ENCODE peak calls at places on chromosomes 4 and X, in four cellular contexts. A, G, Z and Q are unnamed samples.

GRCh38 chrX:112058766-112059165 is 23.8 kb downstream of the TRPC5 start:
- DNase-seq in G (no peak), A (no peak), Z (no peak), Q (no peak)

GRCh38 chr4:184745747-184746531 is 12.0 kb upstream of the CENPU start:
- DNase-seq in A (peak), G (peak), Z (peak), Q (peak)

GRCh38 chr4:168612435-168613139 is 115.7 kb downstream of the PALLD start:
- DNase-seq in Z (peak), G (no peak), A (no peak), Q (no peak)

GRCh38 chrX:317424-318067 is 1.1 kb downstream of the GTPBP6 start:
- DNase-seq in Z (no peak), G (no peak), A (no peak), Q (no peak)

GRCh38 chrX:107894038-107894437 is 68.4 kb downstream of the MID2 start:
- DNase-seq in A (peak), G (peak), Z (peak), Q (peak)

GRCh38 chrX:110442631-110443030 is 84.0 kb downstream of the RTL9 start:
- DNase-seq in A (no peak), Z (peak), G (no peak), Q (no peak)

GRCh38 chrX:68648960-68649359 is 1.5 kb downstream of the STARD8 start:
- DNase-seq in G (no peak), A (no peak), Z (no peak), Q (no peak)

GRCh38 chr4:113312529-113312928 is 263.1 kb downstream of the ANK2 start:
- DNase-seq in A (no peak), G (no peak), Z (no peak), Q (no peak)

GRCh38 chr4:54988655-54989054 is 136.7 kb downstream of the KDR start:
- DNase-seq in Z (no peak), G (no peak), A (no peak), Q (no peak)

GRCh38 chr4:2434420-2434819 is 15.7 kb downstream of the CFAP99 start:
- DNase-seq in G (no peak), A (no peak), Z (no peak), Q (no peak)

GRCh38 chrX:54808109-54808604 is 612 bp downstream of the MAGED2 start:
- DNase-seq in Z (peak), A (no peak), G (no peak), Q (peak)

GRCh38 chr4:183100827-183101226 is 1.8 kb downstream of the WWC2 start:
- DNase-seq in G (no peak), Z (peak), A (no peak), Q (no peak)
- H3K4me3 ChIP-seq in G (peak), Z (peak), A (no peak), Q (peak)

DNA sequence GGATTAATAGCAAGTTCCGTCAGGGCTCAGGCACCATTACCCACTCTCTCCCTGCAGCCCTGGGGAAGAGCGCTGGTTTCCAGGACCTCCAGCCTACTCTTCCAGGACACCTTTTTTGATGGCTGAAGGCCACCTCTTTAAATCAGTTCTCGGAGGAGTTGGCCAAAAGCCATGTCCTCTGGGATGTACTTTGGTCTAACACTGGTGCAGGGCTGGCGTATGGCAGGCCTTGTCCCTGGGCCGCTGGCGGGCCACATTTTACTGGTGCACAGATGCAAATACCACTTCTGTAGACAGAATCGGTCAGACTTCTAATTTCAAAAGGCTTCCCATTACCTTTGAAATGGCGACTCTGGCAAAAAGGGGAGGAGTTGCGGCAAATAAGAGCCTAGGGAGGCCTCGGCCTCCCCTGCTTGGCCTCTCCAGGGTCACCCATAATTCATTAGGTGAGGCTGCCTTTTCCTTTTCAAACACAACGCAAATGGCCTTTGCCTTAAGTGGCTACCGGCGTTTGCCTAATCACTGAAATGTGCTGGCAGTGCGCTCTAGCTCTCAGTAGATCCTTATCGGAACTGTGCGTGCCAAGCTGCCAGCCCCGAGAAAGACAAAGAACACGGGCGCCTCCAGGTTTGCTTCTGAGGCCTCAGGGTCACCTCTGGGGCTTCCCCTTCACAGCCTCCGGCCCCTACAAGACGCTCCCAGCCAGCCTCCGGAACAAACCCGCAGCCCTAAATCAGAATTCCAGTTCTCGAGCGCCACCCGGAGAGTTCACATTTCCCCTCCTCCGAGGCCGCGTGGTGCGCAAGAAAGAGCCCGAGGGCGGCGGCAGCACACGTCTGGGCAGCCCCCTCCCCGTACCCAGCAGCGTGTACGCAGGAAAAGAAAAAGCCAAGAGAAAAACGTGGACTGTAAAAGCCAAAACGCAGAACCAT is 76.2 kb upstream of the BCOR start:
- DNase-seq in Z (peak), G (no peak), A (peak), Q (no peak)
- H3K4me3 ChIP-seq in Z (no peak), G (peak), A (peak), Q (peak)

DNA sequence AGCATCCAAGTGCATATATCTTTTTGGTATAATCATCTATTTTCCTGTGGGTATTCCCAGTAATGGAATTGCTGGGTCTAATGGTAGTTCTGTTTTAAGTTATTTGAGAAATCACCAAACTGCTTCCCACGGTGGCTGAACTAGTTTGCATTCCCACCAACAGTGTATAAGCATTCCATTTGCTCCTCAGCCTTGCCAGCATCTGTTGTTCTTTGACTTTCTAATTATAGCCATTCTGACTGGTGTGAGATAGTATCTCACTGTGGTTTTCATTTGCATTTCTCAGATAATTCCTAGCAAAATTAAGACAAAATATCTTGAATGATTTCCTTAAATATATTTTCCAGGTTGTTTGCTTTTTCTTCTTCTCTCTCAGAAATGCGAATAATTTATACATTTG is 341.1 kb downstream of the GBA3 start:
- DNase-seq in A (no peak), G (no peak), Z (no peak), Q (no peak)
- H3K4me3 ChIP-seq in A (no peak), G (no peak), Z (no peak), Q (no peak)

GRCh38 chr4:23237771-23238170 is 545.0 kb downstream of the GBA3 start:
- DNase-seq in A (no peak), Z (no peak), G (no peak), Q (no peak)
- H3K4me3 ChIP-seq in A (no peak), Z (no peak), G (no peak), Q (no peak)

GRCh38 chr4:4762909-4763814 is 96.3 kb upstream of the MSX1 start:
- DNase-seq in G (peak), A (no peak), Z (no peak), Q (peak)
- H3K4me3 ChIP-seq in G (no peak), A (no peak), Z (no peak), Q (peak)

GRCh38 chr4:152556283-152556682 is 20.4 kb upstream of the FBXW7 start:
- DNase-seq in G (no peak), Z (no peak), A (no peak), Q (no peak)
- H3K4me3 ChIP-seq in G (no peak), Z (no peak), A (no peak), Q (no peak)

GRCh38 chr4:98469776-98470175 is 188.6 kb downstream of the TSPAN5 start:
- DNase-seq in A (no peak), G (no peak), Z (no peak), Q (no peak)

GRCh38 chr4:98470366-98470765 is 188.0 kb downstream of the TSPAN5 start:
- DNase-seq in G (no peak), Z (no peak), A (no peak), Q (no peak)

GRCh38 chr4:98468744-98469143 is 189.7 kb downstream of the TSPAN5 start:
- DNase-seq in Z (peak), G (no peak), A (no peak), Q (no peak)

GRCh38 chr4:98467627-98468072 is 190.8 kb downstream of the TSPAN5 start:
- DNase-seq in Z (peak), G (peak), A (peak), Q (peak)

GRCh38 chr4:98466868-98467599 is 191.4 kb downstream of the TSPAN5 start:
- DNase-seq in Z (no peak), G (no peak), A (no peak), Q (no peak)
- H3K4me3 ChIP-seq in Z (no peak), G (no peak), A (no peak), Q (peak)

GRCh38 chrX:13219990-13220764 is 99.7 kb downstream of the ATXN3L start:
- DNase-seq in G (no peak), A (no peak), Z (no peak), Q (no peak)
- H3K4me3 ChIP-seq in G (no peak), A (no peak), Z (no peak), Q (no peak)